ENCODE peak calls at places on chromosomes 5 and 9, in ten cellular contexts. O is psoas muscle, R is neural progenitor cell, F is body of pancreas, W is ascending aorta, I is hepatocyte, X is sigmoid colon, D is GM12878, T is IMR-90, J is ovary. H is an unnamed sample. For H3K27me3 and H3K4me1, the result is how much of the 10 kb centered on the place peaks cover.

GRCh38 chr5:2906302-2907090 is 155.0 kb upstream of the IRX2 start:
- DNase-seq in D (no peak), W (no peak), T (no peak), X (no peak), O (no peak), I (no peak), F (no peak), R (no peak), J (no peak), H (no peak)

GRCh38 chr5:55004728-55005127 is 19.3 kb upstream of the GZMK start:
- DNase-seq in X (no peak), J (no peak), T (peak), O (no peak), I (no peak), W (no peak), R (no peak), D (no peak), F (no peak), H (no peak)

GRCh38 chr5:153900703-153901395 is 137.9 kb downstream of the FAM114A2 start:
- DNase-seq in X (no peak), W (no peak), F (no peak), R (no peak), T (peak), D (no peak), J (no peak), O (peak), I (no peak), H (no peak)

GRCh38 chr5:82274343-82275266 is 3.5 kb downstream of the RPS23 start:
- DNase-seq in F (no peak), J (peak), W (no peak), T (no peak), I (no peak), D (no peak), X (no peak), R (no peak), O (peak), H (no peak)

GRCh38 chr5:68396722-68397121 is 181.2 kb downstream of the PIK3R1 start:
- DNase-seq in J (no peak), D (no peak), R (no peak), X (no peak), I (peak), T (no peak), F (peak), W (no peak), O (no peak), H (no peak)

GRCh38 chr5:145787001-145787400 is 48.1 kb downstream of the PRELID2 start:
- DNase-seq in F (no peak), R (no peak), W (no peak), I (no peak), X (no peak), O (no peak), T (no peak), D (no peak), J (no peak), H (no peak)

GRCh38 chr9:123967323-123967722 is 37.4 kb upstream of the DENND1A start:
- DNase-seq in T (no peak), X (no peak), O (no peak), D (no peak), J (no peak), F (no peak), W (no peak), I (no peak), R (no peak), H (no peak)

GRCh38 chr5:179623906-179624741 is 653 bp upstream of the HNRNPH1 start:
- DNase-seq in X (peak), F (peak), R (peak), D (no peak), O (no peak), T (peak), I (no peak), W (no peak), J (no peak), H (no peak)

GRCh38 chr5:57173026-57173317 is 887 bp upstream of the GPBP1 start:
- DNase-seq in I (no peak), W (no peak), J (no peak), R (no peak), O (no peak), X (peak), T (no peak), F (no peak), D (no peak), H (no peak)

GRCh38 chr9:2018162-2018643 is 3.1 kb downstream of the SMARCA2 start:
- DNase-seq in J (no peak), I (no peak), D (no peak), F (no peak), W (no peak), X (no peak), O (no peak), T (no peak), R (no peak), H (no peak)

GRCh38 chr5:102762828-102763227 is 7.7 kb downstream of the PAM start:
- DNase-seq in X (no peak), R (no peak), F (no peak), T (no peak), I (no peak), W (no peak), J (no peak), D (no peak), O (no peak), H (no peak)

GRCh38 chr5:171823269-171823668 is 37.7 kb downstream of the SMIM23 start:
- DNase-seq in I (peak), W (no peak), R (no peak), J (no peak), D (no peak), F (no peak), X (no peak), T (no peak), O (no peak), H (no peak)

GRCh38 chr5:87300744-87301143 is 33.1 kb downstream of the RASA1 start:
- DNase-seq in T (peak), X (no peak), O (no peak), W (no peak), D (no peak), I (peak), R (no peak), F (peak), J (no peak), H (peak)

GRCh38 chr9:21976334-21976875 is 17.8 kb downstream of the CDKN2A start:
- DNase-seq in D (no peak), W (no peak), O (no peak), F (no peak), I (no peak), R (no peak), J (no peak), T (no peak), X (no peak), H (no peak)
- H3K27me3 ChIP-seq in D (under half), W (under half), O (half or more), F (under half), I (half or more), R (half or more), J (under half), T (under half), X (half or more), H (under half)

GRCh38 chr9:90071257-90071656 is 466.4 kb downstream of the GADD45G start:
- DNase-seq in R (no peak), O (no peak), I (no peak), X (no peak), W (no peak), J (no peak), F (no peak), D (no peak), T (no peak), H (peak)
- H3K4me1 ChIP-seq in R (under half), O (under half), I (under half), X (under half), W (under half), J (under half), F (under half), D (under half), T (under half), H (under half)

GRCh38 chr5:76475358-76475757 is 72.3 kb downstream of the IQGAP2 start:
- DNase-seq in D (no peak), R (no peak), J (no peak), F (no peak), O (no peak), X (no peak), I (no peak), W (no peak), T (no peak), H (no peak)

GRCh38 chr5:76477061-76477460 is 74.0 kb downstream of the IQGAP2 start:
- DNase-seq in D (no peak), F (no peak), R (no peak), X (no peak), I (no peak), W (no peak), T (no peak), J (no peak), O (no peak), H (no peak)

GRCh38 chr5:76475936-76476335 is 72.9 kb downstream of the IQGAP2 start:
- DNase-seq in X (no peak), T (no peak), W (no peak), R (no peak), I (peak), O (no peak), F (no peak), J (no peak), D (no peak), H (no peak)

GRCh38 chr5:76477576-76477975 is 74.5 kb downstream of the IQGAP2 start:
- DNase-seq in T (no peak), D (no peak), X (no peak), R (no peak), W (no peak), J (no peak), F (no peak), O (no peak), I (no peak), H (no peak)

GRCh38 chr5:76476639-76477038 is 73.6 kb downstream of the IQGAP2 start:
- DNase-seq in D (no peak), O (no peak), J (no peak), F (no peak), R (no peak), T (no peak), I (no peak), W (no peak), X (no peak), H (no peak)
- TF ChIP-seq CTCF in D (no peak), O (no peak), J (no peak), F (no peak), R (no peak), T (no peak), I (no peak), W (no peak), X (no peak), H (no peak)

GRCh38 chr9:93288891-93289883 is 105.2 kb downstream of the WNK2 start:
- DNase-seq in W (no peak), X (no peak), F (no peak), T (peak), J (peak), R (no peak), O (no peak), I (peak), D (no peak), H (no peak)
- H3K27me3 ChIP-seq in W (under half), X (under half), F (under half), T (under half), J (under half), R (under half), O (under half), I (under half), D (under half), H (under half)

GRCh38 chr9:129480227-129480626 is 140.7 kb downstream of the C9orf50 start:
- DNase-seq in R (no peak), F (no peak), W (no peak), T (no peak), X (no peak), D (no peak), I (no peak), O (no peak), J (peak), H (no peak)
- H3K4me1 ChIP-seq in R (under half), F (half or more), W (under half), T (under half), X (half or more), D (under half), I (half or more), O (under half), J (under half), H (under half)

DNA sequence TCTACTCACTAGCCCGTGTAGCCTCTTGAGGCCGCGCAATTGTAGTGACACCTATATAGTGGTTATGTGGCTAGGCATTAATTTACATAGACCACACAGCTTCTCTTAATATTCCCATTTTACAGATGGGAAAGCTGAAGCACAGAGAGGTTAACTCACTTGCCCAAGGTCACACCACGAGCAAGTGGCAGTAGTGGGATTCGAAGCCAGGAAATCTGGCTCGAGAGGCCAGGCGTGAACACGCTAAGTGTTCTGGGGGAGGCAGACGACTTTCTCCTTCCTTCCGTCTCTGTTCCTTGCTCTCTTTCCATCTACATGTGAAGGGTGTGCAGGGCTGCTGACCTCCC is 49.8 kb upstream of the IER5L start:
- DNase-seq in F (no peak), R (no peak), O (no peak), D (no peak), X (no peak), I (no peak), T (no peak), J (no peak), W (no peak), H (no peak)
- TF ChIP-seq CTCF in F (no peak), R (no peak), O (no peak), D (no peak), X (no peak), I (no peak), T (no peak), J (no peak), W (no peak), H (no peak)

GRCh38 chr5:1752881-1753280 is 46.8 kb downstream of the MRPL36 start:
- DNase-seq in T (no peak), X (peak), W (no peak), I (no peak), D (no peak), O (no peak), R (no peak), F (no peak), J (no peak), H (no peak)
- H3K27me3 ChIP-seq in T (under half), X (under half), W (under half), I (under half), D (under half), O (under half), R (under half), F (under half), J (under half), H (half or more)

H was measured in A673.